ENCODE peak calls at places on chromosomes 3 and 15, in four cellular contexts. V is psoas muscle, L is progenitor cell of endocrine pancreas, W is ovary. A is an unnamed sample.

GRCh38 chr3:156353535-156353934 is 201.4 kb downstream of the SSR3 start:
- DNase-seq in L (no peak), V (peak; percentile 16), W (no peak), A (no peak)

GRCh38 chr15:78979456-78980320 is 34.8 kb upstream of the CTSH start:
- DNase-seq in W (peak; percentile 75), V (no peak), L (no peak), A (no peak)

GRCh38 chr15:73936588-73937312 is 10.5 kb downstream of the LOXL1 start:
- DNase-seq in W (no peak), L (no peak), V (no peak), A (no peak)

GRCh38 chr3:117281371-117281770 is 571.8 kb downstream of the TUSC7 start:
- DNase-seq in W (no peak), L (no peak), V (no peak), A (no peak)

GRCh38 chr3:14691719-14692118 is 16.8 kb downstream of the C3orf20 start:
- DNase-seq in L (no peak), V (no peak), W (no peak), A (no peak)

GRCh38 chr15:85725019-85725418 is 69.7 kb downstream of the KLHL25 start:
- DNase-seq in V (no peak), W (peak; percentile 50), L (no peak), A (no peak)

GRCh38 chr3:87873136-87873535 is 185.7 kb downstream of the CGGBP1 start:
- DNase-seq in W (no peak), V (no peak), L (no peak), A (no peak)

GRCh38 chr15:42080585-42081462 is 13.5 kb downstream of the PLA2G4D start:
- DNase-seq in L (no peak), W (no peak), V (no peak), A (no peak)

GRCh38 chr3:129039271-129040038 is 21.1 kb upstream of the GP9 start:
- DNase-seq in L (no peak), V (no peak), W (no peak), A (no peak)

GRCh38 chr3:50237754-50238548 is 1.9 kb downstream of the GNAI2 start:
- DNase-seq in W (peak; percentile 73), V (peak; percentile 84), L (no peak), A (peak; percentile 92)

GRCh38 chr3:133926736-133927542 is 31.3 kb upstream of the RAB6B start:
- DNase-seq in V (no peak), L (no peak), W (no peak), A (no peak)

GRCh38 chr3:191269289-191270085 is 59.7 kb upstream of the CCDC50 start:
- DNase-seq in L (no peak), W (no peak), V (no peak), A (no peak)

GRCh38 chr3:165805834-165806561 is 31.2 kb downstream of the BCHE start:
- DNase-seq in W (no peak), L (no peak), V (no peak), A (no peak)

GRCh38 chr15:100924436-100924835 is 5.3 kb downstream of the LRRK1 start:
- DNase-seq in L (no peak), V (no peak), W (no peak), A (no peak)

GRCh38 chr15:100925480-100925879 is 6.3 kb downstream of the LRRK1 start:
- DNase-seq in L (no peak), V (no peak), W (no peak), A (no peak)

GRCh38 chr15:100923902-100924301 is 4.7 kb downstream of the LRRK1 start:
- DNase-seq in W (no peak), V (no peak), L (no peak), A (peak; percentile 32)

GRCh38 chr15:100926971-100927756 is 8.0 kb downstream of the LRRK1 start:
- DNase-seq in W (no peak), V (no peak), L (no peak), A (no peak)

GRCh38 chr15:100926258-100926657 is 7.1 kb downstream of the LRRK1 start:
- DNase-seq in W (no peak), V (no peak), L (no peak), A (no peak)
- TF ChIP-seq CTCF in W (no peak), V (no peak), L (no peak), A (no peak)

GRCh38 chr15:64137226-64137833 is 14.2 kb upstream of the SNX22 start:
- DNase-seq in W (no peak), L (no peak), V (no peak), A (no peak)
- TF ChIP-seq CTCF in W (no peak), L (no peak), V (no peak), A (peak; percentile 62)

GRCh38 chr15:33975023-33975565 is 6.8 kb downstream of the CHRM5 start:
- DNase-seq in L (no peak), W (no peak), V (no peak), A (no peak)
- TF ChIP-seq CTCF in L (no peak), W (no peak), V (no peak), A (no peak)

GRCh38 chr3:121883507-121883906 is 10.7 kb upstream of the SLC15A2 start:
- DNase-seq in V (no peak), W (no peak), L (no peak), A (no peak)
- TF ChIP-seq CTCF in V (no peak), W (no peak), L (peak; percentile 34), A (peak; percentile 26)

GRCh38 chr3:69309810-69310209 is 76.1 kb downstream of the FRMD4B start:
- DNase-seq in L (no peak), V (no peak), W (no peak), A (no peak)
- TF ChIP-seq CTCF in L (peak; percentile 59), V (peak; percentile 38), W (no peak), A (peak; percentile 46)

GRCh38 chr3:183178833-183179549 is 16.5 kb upstream of the LAMP3 start:
- DNase-seq in W (peak; percentile 28), L (peak; percentile 46), V (peak; percentile 30), A (peak; percentile 58)
- TF ChIP-seq CTCF in W (no peak), L (peak; percentile 54), V (no peak), A (no peak)

A was measured in right atrium auricular region.